ENCODE peak calls at places on chromosomes 3 and 15, in six cellular contexts. A is IMR-90, F is neuronal stem cell, D is mesenchymal stem cell, B is H1, M is trophoblast cell. T is an unnamed sample.

GRCh38 chr3:138696661-138697370 is 88.2 kb downstream of the FAIM start:
- DNase-seq in D (no peak), A (no peak), B (no peak), M (no peak), F (no peak), T (no peak)

GRCh38 chr3:62940763-62941632 is 65.8 kb upstream of the CADPS start:
- DNase-seq in D (peak; percentile 14), F (no peak), M (no peak), A (peak; percentile 1), B (no peak), T (no peak)

GRCh38 chr15:53586815-53587214 is 172.6 kb downstream of the WDR72 start:
- DNase-seq in B (peak; percentile 68), F (peak; percentile 70), M (no peak), D (peak; percentile 1), A (no peak), T (peak; percentile 81)

GRCh38 chr3:96806336-96806735 is 8.1 kb upstream of the EPHA6 start:
- DNase-seq in F (no peak), A (no peak), M (no peak), D (no peak), B (no peak), T (no peak)

GRCh38 chr3:31522152-31522551 is 10.6 kb upstream of the STT3B start:
- DNase-seq in A (no peak), F (no peak), M (no peak), D (no peak), B (no peak), T (no peak)

GRCh38 chr3:45684327-45684892 is 4.8 kb upstream of the SACM1L start:
- DNase-seq in B (no peak), F (no peak), M (no peak), A (no peak), D (no peak), T (peak; percentile 79)

GRCh38 chr3:84108442-84108971 is 850.3 kb upstream of the CADM2 start:
- DNase-seq in M (no peak), F (no peak), A (peak; percentile 77), B (no peak), D (peak; percentile 2), T (no peak)

GRCh38 chr15:100781061-100781960 is 98.3 kb upstream of the ALDH1A3 start:
- DNase-seq in A (no peak), D (no peak), F (no peak), B (no peak), M (no peak), T (no peak)

GRCh38 chr3:74562528-74563190 is 51.8 kb downstream of the CNTN3 start:
- DNase-seq in A (no peak), M (no peak), F (no peak), B (no peak), D (no peak), T (no peak)

GRCh38 chr15:100733088-100733487 is 130.7 kb downstream of the ASB7 start:
- DNase-seq in D (peak; percentile 38), A (peak; percentile 28), B (no peak), F (no peak), M (peak; percentile 86), T (no peak)

GRCh38 chr15:33700695-33701303 is 267.5 kb upstream of the CHRM5 start:
- DNase-seq in B (peak; percentile 65), D (peak; percentile 79), F (peak; percentile 80), A (peak; percentile 77), M (peak; percentile 69), T (peak; percentile 87)

GRCh38 chr3:47568901-47569300 is 9.8 kb downstream of the CSPG5 start:
- DNase-seq in M (no peak), A (no peak), D (no peak), B (no peak), F (no peak), T (no peak)
- H3K14ac ChIP-seq in M (no peak overlapping the region), A (no peak overlapping the region), D (no peak overlapping the region), B (no peak overlapping the region), F (no peak overlapping the region), T (no peak overlapping the region)

GRCh38 chr3:30350901-30351300 is 255.5 kb upstream of the TGFBR2 start:
- DNase-seq in D (no peak), M (no peak), B (no peak), A (no peak), F (no peak), T (no peak)

GRCh38 chr3:30347679-30348216 is 258.7 kb upstream of the TGFBR2 start:
- DNase-seq in F (no peak), M (no peak), D (peak; percentile 93), B (no peak), A (peak; percentile 92), T (no peak)

GRCh38 chr3:30350011-30350410 is 256.4 kb upstream of the TGFBR2 start:
- DNase-seq in F (no peak), D (peak; percentile 29), M (no peak), B (no peak), A (no peak), T (no peak)

GRCh38 chr3:30346927-30347320 is 259.5 kb upstream of the TGFBR2 start:
- DNase-seq in D (no peak), A (no peak), B (no peak), F (no peak), M (no peak), T (no peak)

DNA sequence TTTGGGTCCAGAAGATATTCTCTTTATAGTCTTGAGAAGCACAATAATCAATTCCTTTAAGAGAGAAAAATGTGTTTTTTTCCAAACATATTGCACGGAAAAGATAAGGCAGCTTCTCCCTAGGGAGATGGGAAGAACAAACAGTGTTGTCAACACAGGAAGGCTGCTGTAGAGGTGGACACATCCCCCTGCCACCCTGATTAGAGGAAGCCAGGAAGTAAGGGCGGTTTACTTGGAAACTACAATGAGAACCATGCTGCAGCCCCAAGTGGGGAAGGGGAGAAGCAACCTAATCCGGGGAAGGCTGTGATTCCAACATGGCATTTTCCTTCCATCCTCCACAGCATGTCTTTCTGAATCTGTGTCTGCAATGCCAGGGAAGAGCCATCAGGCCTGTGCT is 256.9 kb upstream of the TGFBR2 start:
- DNase-seq in D (no peak), B (no peak), A (no peak), M (no peak), F (no peak), T (no peak)
- H3K14ac ChIP-seq in D (no peak overlapping the region), B (no peak overlapping the region), A (peak overlapping the region; percentile 74), M (peak overlapping the region; percentile 51), F (no peak overlapping the region), T (no peak overlapping the region)

DNA sequence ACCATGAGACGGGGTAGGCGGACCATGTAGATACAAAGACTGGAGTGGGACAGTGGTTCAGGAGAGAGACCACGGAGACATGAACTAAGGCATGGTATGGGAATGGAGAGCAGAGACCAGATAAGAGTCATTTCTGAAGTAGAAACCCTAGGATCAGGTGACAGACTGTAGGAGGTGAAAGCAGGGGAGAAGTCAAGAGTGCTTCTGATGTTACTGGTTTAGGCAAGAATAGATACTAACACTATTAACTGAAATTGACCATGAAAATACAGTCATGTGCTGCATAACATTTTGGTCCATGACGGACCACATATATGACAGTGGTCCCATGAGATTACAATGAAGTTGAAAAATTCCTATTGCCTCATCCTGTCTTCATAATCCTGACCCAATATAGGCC is 41.7 kb downstream of the RASGRP1 start:
- DNase-seq in B (no peak), A (no peak), M (no peak), D (no peak), F (no peak), T (no peak)
- H3K14ac ChIP-seq in B (no peak overlapping the region), A (no peak overlapping the region), M (peak overlapping the region; percentile 37), D (no peak overlapping the region), F (no peak overlapping the region), T (no peak overlapping the region)

GRCh38 chr15:39797407-39797806 is 14.8 kb upstream of the FSIP1 start:
- DNase-seq in B (no peak), D (no peak), A (peak; percentile 22), F (no peak), M (no peak), T (no peak)

GRCh38 chr15:39794970-39795369 is 12.3 kb upstream of the FSIP1 start:
- DNase-seq in A (no peak), B (no peak), F (no peak), M (no peak), D (no peak), T (no peak)

GRCh38 chr15:39792954-39793353 is 10.3 kb upstream of the FSIP1 start:
- DNase-seq in D (no peak), M (no peak), A (peak; percentile 41), B (no peak), F (no peak), T (no peak)

GRCh38 chr15:39793923-39794322 is 11.3 kb upstream of the FSIP1 start:
- DNase-seq in B (no peak), A (no peak), F (no peak), D (no peak), M (no peak), T (no peak)

GRCh38 chr15:39795486-39795885 is 12.8 kb upstream of the FSIP1 start:
- DNase-seq in M (no peak), D (no peak), B (no peak), F (no peak), A (no peak), T (no peak)
- H3K14ac ChIP-seq in M (no peak overlapping the region), D (no peak overlapping the region), B (no peak overlapping the region), F (no peak overlapping the region), A (no peak overlapping the region), T (no peak overlapping the region)

GRCh38 chr15:79403501-79403900 is 28.6 kb upstream of the MINAR1 start:
- DNase-seq in D (peak; percentile 10), M (peak; percentile 32), F (no peak), A (peak; percentile 67), B (no peak), T (no peak)
- H3K14ac ChIP-seq in D (no peak overlapping the region), M (no peak overlapping the region), F (no peak overlapping the region), A (no peak overlapping the region), B (no peak overlapping the region), T (no peak overlapping the region)